ENCODE peak calls at places on chromosomes 4 and X, in six cellular contexts. W is A549, F is ovary, D is uterus, E is Peyer's patch, P is lower leg skin. Z is an unnamed sample.

GRCh38 chr4:69689530-69690111 is 36.6 kb upstream of the UGT2A1 start:
- DNase-seq in W (peak), F (no peak), D (no peak), E (no peak), P (no peak), Z (no peak)

GRCh38 chr4:168612435-168613139 is 115.7 kb downstream of the PALLD start:
- DNase-seq in W (peak), F (no peak), D (no peak), E (no peak), P (no peak), Z (no peak)

GRCh38 chr4:101697266-101697665 is 93.3 kb upstream of the BANK1 start:
- DNase-seq in W (no peak), F (no peak), D (no peak), E (no peak), P (no peak), Z (no peak)

GRCh38 chr4:1246111-1246881 is 2.6 kb downstream of the CTBP1 start:
- DNase-seq in W (no peak), F (peak), D (no peak), E (peak), P (no peak), Z (peak)

GRCh38 chr4:168480991-168481588 is 798 bp upstream of the DDX60L start:
- DNase-seq in W (peak), F (no peak), D (peak), E (peak), P (no peak), Z (peak)

GRCh38 chr4:25795566-25796454 is 67.0 kb downstream of the SEL1L3 start:
- DNase-seq in W (no peak), F (no peak), D (no peak), E (no peak), P (no peak), Z (no peak)

GRCh38 chr4:6701371-6701770 is 7.7 kb downstream of the S100P start:
- DNase-seq in W (peak), F (no peak), D (no peak), E (peak), P (no peak), Z (no peak)

GRCh38 chr4:88725986-88726385 is 28.4 kb upstream of the NAP1L5 start:
- DNase-seq in W (no peak), F (no peak), D (no peak), E (no peak), P (no peak), Z (no peak)

GRCh38 chr4:5420266-5420665 is 288.1 kb downstream of the EVC2 start:
- DNase-seq in W (no peak), F (no peak), D (no peak), E (no peak), P (no peak), Z (no peak)

GRCh38 chr4:182578402-182578801 is 335.2 kb downstream of the TENM3 start:
- DNase-seq in W (peak), F (no peak), D (no peak), E (no peak), P (no peak), Z (no peak)

GRCh38 chr4:6205584-6205965 is 5.2 kb upstream of the JAKMIP1 start:
- DNase-seq in W (no peak), F (no peak), D (no peak), E (peak), P (no peak), Z (no peak)

GRCh38 chr4:165905405-165906027 is 32.5 kb downstream of the TLL1 start:
- DNase-seq in W (peak), F (no peak), D (no peak), E (no peak), P (no peak), Z (no peak)
- TF ChIP-seq POLR2A in W (no peak), F (no peak), D (no peak), E (no peak), P (no peak), Z (no peak)

GRCh38 chr4:186228514-186228894 is 1.2 kb downstream of the KLKB1 start:
- DNase-seq in W (no peak), F (no peak), D (no peak), E (no peak), P (no peak), Z (no peak)
- H3K4me3 ChIP-seq in W (no peak), F (peak), D (no peak), E (peak), P (no peak), Z (no peak)

GRCh38 chrX:155070975-155071693 is at the start of the genes BRCC3, CMC4 and MTCP1:
- DNase-seq in W (peak), F (peak), D (peak), E (peak), P (peak), Z (peak)
- TF ChIP-seq POLR2A in W (peak), F (peak), D (peak), E (peak), P (peak), Z (peak)

DNA sequence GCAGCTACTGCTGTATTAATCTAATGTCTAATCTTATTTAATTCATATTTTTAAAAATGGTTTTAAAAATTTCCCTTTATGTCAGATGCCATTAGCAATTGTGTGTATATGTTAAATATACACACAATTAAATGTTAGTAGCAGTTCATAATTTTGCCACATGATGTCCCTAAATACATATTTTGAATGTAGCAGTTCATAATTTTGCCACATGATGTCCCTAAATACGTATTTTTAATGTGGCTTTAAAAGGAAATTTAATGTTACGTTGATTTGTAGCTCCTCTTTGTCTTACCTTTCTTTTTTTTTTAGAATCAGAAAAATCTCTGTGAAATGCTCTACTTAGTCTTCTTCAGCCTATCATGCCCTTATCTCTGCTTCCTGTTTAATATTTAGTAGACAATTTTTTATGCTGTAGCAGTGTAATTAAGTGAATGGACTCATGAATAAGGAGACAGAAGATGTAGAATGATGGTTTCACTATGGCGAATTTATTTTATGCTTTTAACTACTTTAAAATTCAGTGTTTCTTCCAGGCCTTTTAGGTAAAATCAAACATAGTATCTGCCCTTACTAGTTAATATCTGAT is 26.1 kb downstream of the RBM46 start:
- DNase-seq in W (peak), F (no peak), D (no peak), E (no peak), P (no peak), Z (no peak)
- H3K4me3 ChIP-seq in W (no peak), F (no peak), D (no peak), E (no peak), P (no peak), Z (no peak)

DNA sequence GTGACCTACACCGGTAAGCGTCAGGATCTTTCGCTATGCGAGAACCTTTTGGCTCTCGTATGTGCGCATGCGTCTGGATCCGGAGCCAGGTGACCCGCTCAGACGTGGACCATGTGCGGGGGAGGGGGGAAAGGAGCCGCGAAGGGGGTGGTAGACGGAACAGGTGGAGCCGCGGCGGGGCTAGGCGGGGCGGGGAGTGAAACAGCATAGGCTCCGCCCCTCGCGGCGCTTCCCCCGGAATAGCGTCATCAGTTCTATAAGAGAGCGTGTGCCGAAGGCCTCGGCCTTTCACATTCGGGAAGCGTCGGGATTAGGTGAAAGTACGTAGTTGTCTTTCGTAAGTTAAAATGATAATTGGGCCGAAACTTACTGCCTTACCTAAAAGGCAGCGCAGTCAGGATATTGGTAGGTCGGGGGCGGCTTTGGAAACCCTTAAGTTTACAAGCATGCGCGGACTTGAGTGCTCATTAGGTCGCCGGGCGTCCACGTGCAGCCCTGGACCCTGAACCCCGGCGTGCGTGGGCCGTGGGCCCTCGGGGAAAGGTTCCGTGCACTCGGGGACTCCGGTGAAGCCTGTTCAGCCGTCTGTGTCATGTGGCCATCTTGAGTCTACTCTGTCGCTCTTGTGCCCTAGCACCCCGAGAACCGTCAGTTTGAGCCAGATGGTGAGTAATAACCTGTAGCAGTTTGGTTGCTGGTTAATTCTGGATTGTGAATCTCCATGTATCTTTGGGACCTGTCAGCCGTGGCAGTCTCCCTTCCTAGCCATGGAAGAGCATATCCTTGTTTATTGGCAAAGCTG is 74.1 kb downstream of the PRSS12 start:
- DNase-seq in W (peak), F (peak), D (peak), E (peak), P (peak), Z (peak)
- TF ChIP-seq POLR2A in W (peak), F (peak), D (peak), E (peak), P (peak), Z (peak)

GRCh38 chr4:159002950-159003349 is 99.9 kb upstream of the RAPGEF2 start:
- DNase-seq in W (no peak), F (no peak), D (no peak), E (no peak), P (no peak), Z (no peak)
- H3K4me3 ChIP-seq in W (no peak), F (no peak), D (no peak), E (no peak), P (no peak), Z (no peak)

GRCh38 chr4:130478406-130478805 is 1382.5 kb downstream of the C4orf33 start:
- DNase-seq in W (peak), F (no peak), D (no peak), E (no peak), P (no peak), Z (no peak)
- TF ChIP-seq POLR2A in W (no peak), F (no peak), D (no peak), E (no peak), P (no peak), Z (no peak)

GRCh38 chrX:129957241-129958099 is 25.0 kb upstream of the BCORL1 start:
- DNase-seq in W (peak), F (peak), D (peak), E (peak), P (no peak), Z (peak)
- H3K4me3 ChIP-seq in W (peak), F (peak), D (peak), E (peak), P (no peak), Z (no peak)

GRCh38 chr4:184382189-184382846 is 92.0 kb downstream of the IRF2 start:
- DNase-seq in W (no peak), F (no peak), D (no peak), E (no peak), P (no peak), Z (no peak)
- TF ChIP-seq POLR2A in W (no peak), F (no peak), D (no peak), E (no peak), P (no peak), Z (no peak)

GRCh38 chrX:10416424-10416823 is 204.0 kb downstream of the MID1 start:
- DNase-seq in W (no peak), F (no peak), D (no peak), E (no peak), P (no peak), Z (no peak)

GRCh38 chrX:10414106-10414824 is 206.1 kb downstream of the MID1 start:
- DNase-seq in W (no peak), F (no peak), D (no peak), E (no peak), P (no peak), Z (no peak)

GRCh38 chrX:10415704-10416001 is 204.7 kb downstream of the MID1 start:
- DNase-seq in W (no peak), F (no peak), D (no peak), E (no peak), P (no peak), Z (no peak)

GRCh38 chrX:10414872-10415703 is 205.3 kb downstream of the MID1 start:
- DNase-seq in W (no peak), F (no peak), D (no peak), E (no peak), P (no peak), Z (no peak)
- H3K4me3 ChIP-seq in W (no peak), F (no peak), D (no peak), E (no peak), P (no peak), Z (no peak)